ENCODE peak calls at places on chromosome 9, in nine cellular contexts. D is heart left ventricle; B is A549; J is dorsolateral prefrontal cortex; U is astrocyte of the spinal cord; Z is foreskin fibroblast; R is CD8-positive, alpha-beta T cell; Y is GM12864; X is HFFc6. S is an unnamed sample.

GRCh38 chr9:126621056-126621918 is 7.6 kb downstream of the LMX1B start:
- DNase-seq in D (no peak), B (no peak), J (no peak), U (no peak), Z (no peak), R (no peak), Y (no peak), X (no peak), S (no peak)

GRCh38 chr9:72960446-72960845 is 7.6 kb upstream of the ALDH1A1 start:
- DNase-seq in D (no peak), B (no peak), J (no peak), U (no peak), Z (no peak), R (no peak), Y (no peak), X (no peak), S (no peak)

GRCh38 chr9:137588891-137589290 is 1.4 kb downstream of the ZMYND19 start:
- DNase-seq in D (no peak), B (no peak), J (no peak), U (no peak), Z (no peak), R (no peak), Y (no peak), X (no peak), S (no peak)

GRCh38 chr9:78291240-78291915 is 5.5 kb upstream of the PSAT1 start:
- DNase-seq in D (no peak), B (no peak), J (no peak), U (no peak), Z (no peak), R (no peak), Y (no peak), X (no peak), S (no peak)

GRCh38 chr9:98287383-98287782 is 31.9 kb upstream of the TBC1D2 start:
- DNase-seq in D (no peak), B (no peak), J (no peak), U (no peak), Z (no peak), R (no peak), Y (no peak), X (no peak), S (no peak)

GRCh38 chr9:112582371-112582770 is 95.7 kb downstream of the KIAA1958 start:
- DNase-seq in D (no peak), B (no peak), J (no peak), U (no peak), Z (no peak), R (no peak), Y (no peak), X (no peak), S (no peak)

GRCh38 chr9:68979538-68980314 is 34.2 kb downstream of the PRKACG start:
- DNase-seq in D (peak), B (no peak), J (no peak), U (no peak), Z (no peak), R (no peak), Y (no peak), X (no peak), S (no peak)

GRCh38 chr9:101326501-101326900 is 58.3 kb downstream of the BAAT start:
- DNase-seq in D (no peak), B (no peak), J (no peak), U (no peak), Z (no peak), R (no peak), Y (no peak), X (no peak), S (no peak)

GRCh38 chr9:99752710-99753109 is 69.0 kb upstream of the NR4A3 start:
- DNase-seq in D (no peak), B (no peak), J (no peak), U (peak), Z (peak), R (no peak), Y (no peak), X (peak), S (no peak)

GRCh38 chr9:98256632-98257218 is 1.3 kb upstream of the TBC1D2 start:
- DNase-seq in D (no peak), B (no peak), J (no peak), U (no peak), Z (no peak), R (peak), Y (no peak), X (no peak), S (no peak)

GRCh38 chr9:111945216-111945615 is 48.6 kb downstream of the UGCG start:
- DNase-seq in D (no peak), B (no peak), J (no peak), U (peak), Z (peak), R (no peak), Y (peak), X (no peak), S (no peak)

GRCh38 chr9:113471566-113471965 is 8.0 kb downstream of the RGS3 start:
- DNase-seq in D (no peak), B (no peak), J (no peak), U (no peak), Z (no peak), R (no peak), Y (no peak), X (no peak), S (peak)

GRCh38 chr9:134051319-134051718 is 16.5 kb downstream of the BRD3 start:
- DNase-seq in D (peak), B (no peak), J (no peak), U (no peak), Z (no peak), R (no peak), Y (no peak), X (no peak), S (no peak)

GRCh38 chr9:12166511-12166910 is 526.7 kb upstream of the TYRP1 start:
- DNase-seq in D (no peak), B (no peak), J (no peak), U (no peak), Z (no peak), R (no peak), Y (no peak), X (no peak), S (no peak)

GRCh38 chr9:34272146-34272545 is 56.9 kb downstream of the KIF24 start:
- DNase-seq in D (no peak), B (no peak), J (no peak), U (no peak), Z (no peak), R (no peak), Y (no peak), X (no peak), S (no peak)

GRCh38 chr9:70261131-70261870 is 2.5 kb downstream of the SMC5 start:
- DNase-seq in D (no peak), B (no peak), J (no peak), U (no peak), Z (no peak), R (no peak), Y (no peak), X (no peak), S (no peak)

GRCh38 chr9:136551401-136552116 is 5.7 kb upstream of the NOTCH1 start:
- DNase-seq in D (peak), B (peak), J (no peak), U (peak), Z (peak), R (no peak), Y (no peak), X (peak), S (no peak)

GRCh38 chr9:134433101-134433500 is 106.8 kb downstream of the RXRA start:
- DNase-seq in D (no peak), B (no peak), J (no peak), U (peak), Z (peak), R (no peak), Y (no peak), X (peak), S (no peak)

GRCh38 chr9:137213160-137214060 is 7.9 kb downstream of the NDOR1 start:
- DNase-seq in D (no peak), B (no peak), J (no peak), U (no peak), Z (no peak), R (no peak), Y (no peak), X (no peak), S (no peak)

GRCh38 chr9:69675563-69675962 is 3.4 kb upstream of the APBA1 start:
- DNase-seq in D (no peak), B (no peak), J (no peak), U (no peak), Z (no peak), R (no peak), Y (no peak), X (no peak), S (no peak)

GRCh38 chr9:4680750-4681149 is 1.4 kb downstream of the CDC37L1 start:
- DNase-seq in D (no peak), B (no peak), J (no peak), U (no peak), Z (peak), R (no peak), Y (no peak), X (peak), S (no peak)

GRCh38 chr9:107614765-107615164 is 125.2 kb upstream of the KLF4 start:
- DNase-seq in D (no peak), B (no peak), J (no peak), U (no peak), Z (no peak), R (no peak), Y (no peak), X (no peak), S (no peak)

GRCh38 chr9:3526903-3527652 is 1.3 kb upstream of the RFX3 start:
- DNase-seq in D (no peak), B (peak), J (peak), U (no peak), Z (no peak), R (no peak), Y (no peak), X (no peak), S (no peak)

GRCh38 chr9:129406278-129407225 is 214.3 kb downstream of the C9orf50 start:
- DNase-seq in D (peak), B (peak), J (no peak), U (no peak), Z (no peak), R (no peak), Y (no peak), X (no peak), S (no peak)

GRCh38 chr9:123548749-123549545 is 192.9 kb downstream of the CRB2 start:
- DNase-seq in D (no peak), B (no peak), J (no peak), U (no peak), Z (no peak), R (no peak), Y (no peak), X (no peak), S (no peak)

GRCh38 chr9:69499959-69500358 is 172.2 kb downstream of the APBA1 start:
- DNase-seq in D (no peak), B (no peak), J (no peak), U (no peak), Z (no peak), R (no peak), Y (no peak), X (no peak), S (no peak)

GRCh38 chr9:134284273-134284672 is 42.0 kb upstream of the RXRA start:
- DNase-seq in D (peak), B (no peak), J (no peak), U (no peak), Z (no peak), R (no peak), Y (no peak), X (no peak), S (no peak)

GRCh38 chr9:8329561-8330283 is 530.1 kb upstream of the DMAC1 start:
- DNase-seq in D (no peak), B (no peak), J (no peak), U (no peak), Z (no peak), R (no peak), Y (no peak), X (no peak), S (no peak)

GRCh38 chr9:86614871-86615849 is 260.9 kb upstream of the TUT7 start:
- DNase-seq in D (no peak), B (no peak), J (no peak), U (no peak), Z (peak), R (no peak), Y (no peak), X (peak), S (peak)

GRCh38 chr9:1429328-1429727 is 379.2 kb downstream of the DMRT2 start:
- DNase-seq in D (peak), B (peak), J (no peak), U (no peak), Z (no peak), R (no peak), Y (no peak), X (no peak), S (no peak)

GRCh38 chr9:18473551-18474279 is at the start of gene ADAMTSL1:
- DNase-seq in D (peak), B (no peak), J (peak), U (peak), Z (peak), R (no peak), Y (no peak), X (peak), S (no peak)

GRCh38 chr9:114538241-114538640 is 33.0 kb upstream of the WHRN start:
- DNase-seq in D (no peak), B (no peak), J (no peak), U (no peak), Z (no peak), R (peak), Y (peak), X (no peak), S (no peak)
- TF ChIP-seq CTCF in D (no peak), B (peak), J (no peak), U (no peak), Z (no peak), R (no peak), Y (peak), X (peak), S (no peak)

GRCh38 chr9:6080154-6080716 is 64.8 kb upstream of the RANBP6 start:
- DNase-seq in D (peak), B (peak), J (peak), U (peak), Z (peak), R (peak), Y (peak), X (peak), S (peak)
- TF ChIP-seq CTCF in D (peak), B (no peak), J (no peak), U (no peak), Z (no peak), R (no peak), Y (no peak), X (peak), S (no peak)

GRCh38 chr9:37034320-37034937 is 361 bp upstream of the PAX5 start:
- DNase-seq in D (no peak), B (no peak), J (no peak), U (no peak), Z (no peak), R (no peak), Y (no peak), X (no peak), S (no peak)

GRCh38 chr9:37033753-37034319 is at the start of gene PAX5:
- DNase-seq in D (no peak), B (no peak), J (no peak), U (no peak), Z (no peak), R (no peak), Y (no peak), X (no peak), S (no peak)

GRCh38 chr9:37036237-37037136 is 2.4 kb upstream of the PAX5 start:
- DNase-seq in D (peak), B (no peak), J (no peak), U (peak), Z (peak), R (no peak), Y (no peak), X (no peak), S (no peak)

GRCh38 chr9:37035472-37036236 is 1.6 kb upstream of the PAX5 start:
- DNase-seq in D (no peak), B (no peak), J (no peak), U (peak), Z (no peak), R (no peak), Y (no peak), X (no peak), S (no peak)

GRCh38 chr9:37034938-37035471 is 937 bp upstream of the PAX5 start:
- DNase-seq in D (no peak), B (no peak), J (no peak), U (no peak), Z (no peak), R (no peak), Y (no peak), X (no peak), S (no peak)
- TF ChIP-seq CTCF in D (no peak), B (peak), J (no peak), U (no peak), Z (no peak), R (no peak), Y (no peak), X (no peak), S (no peak)

GRCh38 chr9:93860694-93861658 is 94.2 kb downstream of the BARX1 start:
- DNase-seq in D (no peak), B (no peak), J (no peak), U (no peak), Z (no peak), R (no peak), Y (no peak), X (no peak), S (peak)

GRCh38 chr9:93862877-93863545 is 92.1 kb downstream of the BARX1 start:
- DNase-seq in D (no peak), B (no peak), J (no peak), U (no peak), Z (no peak), R (no peak), Y (no peak), X (no peak), S (no peak)

GRCh38 chr9:93864029-93864428 is 91.1 kb downstream of the BARX1 start:
- DNase-seq in D (no peak), B (no peak), J (no peak), U (no peak), Z (no peak), R (no peak), Y (no peak), X (no peak), S (no peak)

GRCh38 chr9:93859431-93860215 is 95.5 kb downstream of the BARX1 start:
- DNase-seq in D (no peak), B (no peak), J (no peak), U (no peak), Z (no peak), R (no peak), Y (no peak), X (no peak), S (no peak)

DNA sequence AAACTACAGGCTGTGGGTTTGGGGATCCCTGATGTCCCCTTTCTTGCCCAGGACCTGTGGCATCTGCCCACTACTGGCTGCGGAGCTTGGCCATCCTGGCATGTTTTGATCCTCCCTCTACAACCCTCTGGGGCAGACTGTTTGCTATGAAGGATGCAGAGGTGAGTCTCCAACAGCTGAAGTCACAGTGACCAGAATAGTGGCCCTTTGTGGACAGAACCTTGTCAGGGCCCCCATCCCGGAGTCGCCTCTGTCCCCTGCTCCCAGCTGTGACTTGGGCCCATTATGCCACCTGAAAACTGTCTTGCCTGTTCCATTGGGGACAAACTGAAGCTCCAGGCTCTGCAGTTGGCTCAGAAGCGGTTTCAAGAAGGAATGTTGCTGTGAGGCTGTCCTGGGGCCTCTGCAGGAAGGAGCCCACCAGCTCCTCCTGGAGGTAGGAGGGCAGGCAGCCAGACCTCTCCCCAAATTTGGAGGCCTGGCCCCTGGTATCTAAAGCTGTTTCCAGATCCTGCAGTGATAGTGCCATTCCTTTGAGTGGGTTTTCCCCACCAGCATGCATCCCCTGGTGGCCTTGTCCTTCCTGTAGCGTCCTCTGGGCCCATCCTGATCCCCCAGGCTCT is 93.3 kb downstream of the BARX1 start:
- DNase-seq in D (no peak), B (no peak), J (no peak), U (no peak), Z (no peak), R (no peak), Y (no peak), X (no peak), S (no peak)
- TF ChIP-seq CTCF in D (no peak), B (no peak), J (no peak), U (no peak), Z (no peak), R (no peak), Y (no peak), X (no peak), S (no peak)

GRCh38 chr9:92633879-92634278 is 36.1 kb downstream of the IPPK start:
- DNase-seq in D (no peak), B (no peak), J (no peak), U (no peak), Z (no peak), R (no peak), Y (no peak), X (no peak), S (peak)

GRCh38 chr9:92636627-92637026 is 33.3 kb downstream of the IPPK start:
- DNase-seq in D (no peak), B (no peak), J (no peak), U (no peak), Z (no peak), R (no peak), Y (no peak), X (no peak), S (peak)

GRCh38 chr9:92632641-92633040 is 37.3 kb downstream of the IPPK start:
- DNase-seq in D (no peak), B (no peak), J (no peak), U (no peak), Z (no peak), R (no peak), Y (no peak), X (no peak), S (peak)

GRCh38 chr9:92635760-92636159 is 34.2 kb downstream of the IPPK start:
- DNase-seq in D (no peak), B (no peak), J (no peak), U (no peak), Z (no peak), R (no peak), Y (no peak), X (no peak), S (peak)

DNA sequence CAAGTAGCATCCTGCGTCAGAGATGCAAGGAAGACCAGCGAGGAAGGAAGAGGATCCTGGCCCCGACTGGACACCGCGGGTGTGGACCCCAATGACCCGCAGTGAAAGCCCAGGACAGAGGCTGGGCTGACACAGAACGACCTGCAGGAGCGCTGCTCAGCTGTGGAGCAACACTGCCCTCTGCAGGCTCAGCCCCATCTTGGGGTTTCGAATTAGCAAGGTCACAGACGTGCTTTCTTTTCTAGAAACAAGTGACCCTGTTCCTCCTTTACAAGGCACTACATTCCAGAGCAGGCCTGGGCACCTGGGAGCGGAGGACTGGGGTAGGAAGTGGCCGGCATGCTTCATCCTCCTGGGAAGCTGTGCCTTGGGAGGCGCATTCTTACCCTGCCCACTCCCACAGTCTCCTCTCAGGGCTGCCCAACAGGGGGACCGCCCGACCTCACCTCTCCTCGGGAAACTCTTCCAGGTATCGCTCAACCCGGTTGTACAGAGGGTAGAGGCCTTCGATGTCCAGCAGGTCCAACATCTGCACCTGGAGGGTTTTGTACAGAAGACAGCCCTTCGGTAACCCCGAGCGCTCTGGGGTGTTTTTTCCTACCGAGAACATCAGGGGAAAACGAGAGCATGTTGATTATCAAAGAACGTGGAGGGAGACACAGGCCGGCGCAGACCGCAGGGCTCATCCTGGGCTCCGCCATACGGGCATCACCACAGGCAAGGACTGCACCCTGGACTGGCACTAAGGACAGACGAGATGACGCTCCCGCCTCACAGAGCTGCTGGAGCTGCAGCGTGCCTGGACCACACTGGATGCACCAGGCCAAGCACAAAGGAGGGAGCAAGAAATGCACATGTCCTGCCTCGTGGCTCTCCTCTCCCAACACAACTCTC is 35.0 kb downstream of the IPPK start:
- DNase-seq in D (peak), B (peak), J (peak), U (peak), Z (peak), R (peak), Y (peak), X (peak), S (peak)
- TF ChIP-seq CTCF in D (peak), B (peak), J (peak), U (peak), Z (peak), R (peak), Y (peak), X (peak), S (peak)

S was measured in osteocyte.